ENCODE peak calls at places on chromosomes 7 and 10, in four cellular contexts. F is SK-N-SH, S is GM12878, U is HepG2. I is an unnamed sample.

GRCh38 chr7:121003986-121004685 is 15.6 kb downstream of the CPED1 start:
- DNase-seq in F (no peak), S (no peak), U (no peak), I (no peak)

GRCh38 chr7:8176370-8177081 is 85.4 kb downstream of the ICA1 start:
- DNase-seq in F (no peak), S (peak), U (no peak), I (no peak)

GRCh38 chr10:59143550-59143949 is 32.9 kb upstream of the PHYHIPL start:
- DNase-seq in F (no peak), S (no peak), U (no peak), I (no peak)

GRCh38 chr10:73609116-73609515 is 18.0 kb upstream of the USP54 start:
- DNase-seq in F (no peak), S (no peak), U (no peak), I (no peak)

GRCh38 chr10:29618341-29619171 is 16.2 kb downstream of the SVIL start:
- DNase-seq in F (no peak), S (no peak), U (peak), I (no peak)

GRCh38 chr7:7911339-7911738 is 57.3 kb upstream of the GLCCI1 start:
- DNase-seq in F (no peak), S (no peak), U (peak), I (peak)

GRCh38 chr7:30584415-30584814 is 10.3 kb upstream of the GARS1 start:
- DNase-seq in F (no peak), S (no peak), U (no peak), I (no peak)

GRCh38 chr10:7857259-7857658 is 39.0 kb downstream of the TAF3 start:
- DNase-seq in F (no peak), S (no peak), U (no peak), I (no peak)

GRCh38 chr10:112789248-112789647 is 160.8 kb upstream of the TCF7L2 start:
- DNase-seq in F (no peak), S (no peak), U (no peak), I (no peak)

GRCh38 chr10:69320521-69320920 is 42.2 kb downstream of the HK1 start:
- DNase-seq in F (no peak), S (no peak), U (no peak), I (no peak)

GRCh38 chr7:70069977-70070376 is 471.7 kb downstream of the AUTS2 start:
- DNase-seq in F (no peak), S (peak), U (no peak), I (no peak)

GRCh38 chr7:92010215-92010614 is 69.6 kb downstream of the AKAP9 start:
- DNase-seq in F (no peak), S (no peak), U (peak), I (no peak)

GRCh38 chr10:68253356-68253755 is 21.4 kb upstream of the ATOH7 start:
- DNase-seq in F (no peak), S (no peak), U (no peak), I (no peak)

GRCh38 chr10:49568235-49568634 is 29.3 kb upstream of the ERCC6 start:
- DNase-seq in F (no peak), S (peak), U (no peak), I (no peak)

GRCh38 chr10:99809931-99810615 is 27.6 kb downstream of the ABCC2 start:
- DNase-seq in F (no peak), S (no peak), U (no peak), I (no peak)

GRCh38 chr10:60823324-60823723 is 45.0 kb downstream of the CDK1 start:
- DNase-seq in F (no peak), S (no peak), U (no peak), I (no peak)

GRCh38 chr7:26649388-26649787 is 215.0 kb downstream of the SKAP2 start:
- DNase-seq in F (no peak), S (no peak), U (no peak), I (no peak)

GRCh38 chr7:31948041-31948440 is 122.2 kb downstream of the PDE1C start:
- DNase-seq in F (no peak), S (no peak), U (peak), I (peak)

GRCh38 chr7:117279931-117280525 is 42.8 kb downstream of the WNT2 start:
- DNase-seq in F (no peak), S (no peak), U (no peak), I (no peak)

GRCh38 chr10:59655309-59655708 is 54.3 kb downstream of the SLC16A9 start:
- DNase-seq in F (no peak), S (no peak), U (no peak), I (no peak)

GRCh38 chr7:159033473-159033825 is 111.2 kb downstream of the VIPR2 start:
- DNase-seq in F (no peak), S (no peak), U (no peak), I (no peak)

GRCh38 chr7:45183711-45184210 is 26.2 kb downstream of the RAMP3 start:
- DNase-seq in F (no peak), S (no peak), U (no peak), I (no peak)

GRCh38 chr10:117370205-117370604 is 5.0 kb downstream of the PDZD8 start:
- DNase-seq in F (no peak), S (no peak), U (no peak), I (no peak)

GRCh38 chr10:93458821-93459257 is 23.3 kb downstream of the MYOF start:
- DNase-seq in F (no peak), S (no peak), U (peak), I (peak)

GRCh38 chr10:29389935-29390334 is 101.1 kb downstream of the LYZL1 start:
- DNase-seq in F (no peak), S (no peak), U (peak), I (no peak)

GRCh38 chr10:21092683-21093524 is 195.8 kb upstream of the NEBL start:
- DNase-seq in F (no peak), S (no peak), U (no peak), I (peak)

GRCh38 chr7:150357771-150358427 is 10.7 kb upstream of the REPIN1 start:
- DNase-seq in F (no peak), S (no peak), U (no peak), I (no peak)

GRCh38 chr10:131010965-131011575 is 300.5 kb downstream of the TCERG1L start:
- DNase-seq in F (no peak), S (no peak), U (no peak), I (no peak)

GRCh38 chr10:129877773-129878371 is 86.2 kb downstream of the EBF3 start:
- DNase-seq in F (peak), S (no peak), U (peak), I (peak)

GRCh38 chr7:107027208-107027607 is 17.3 kb upstream of the PRKAR2B start:
- DNase-seq in F (no peak), S (no peak), U (no peak), I (no peak)

GRCh38 chr7:76053461-76053860 is 5.6 kb downstream of the MDH2 start:
- DNase-seq in F (no peak), S (no peak), U (no peak), I (no peak)

GRCh38 chr10:30804478-30805055 is 175.0 kb upstream of the LYZL2 start:
- DNase-seq in F (no peak), S (no peak), U (no peak), I (no peak)
- TF ChIP-seq SMC3 in F (no peak), S (no peak), U (no peak), I (no peak)

GRCh38 chr7:73717991-73718405 is 1.5 kb downstream of the STX1A start:
- DNase-seq in F (no peak), S (no peak), U (no peak), I (no peak)

GRCh38 chr7:73717025-73717807 is 2.3 kb downstream of the STX1A start:
- DNase-seq in F (no peak), S (no peak), U (no peak), I (no peak)

GRCh38 chr7:73718438-73718881 is 1.0 kb downstream of the STX1A start:
- DNase-seq in F (peak), S (no peak), U (no peak), I (no peak)

GRCh38 chr7:73716318-73716890 is 3.1 kb downstream of the STX1A start:
- DNase-seq in F (no peak), S (no peak), U (no peak), I (no peak)

DNA sequence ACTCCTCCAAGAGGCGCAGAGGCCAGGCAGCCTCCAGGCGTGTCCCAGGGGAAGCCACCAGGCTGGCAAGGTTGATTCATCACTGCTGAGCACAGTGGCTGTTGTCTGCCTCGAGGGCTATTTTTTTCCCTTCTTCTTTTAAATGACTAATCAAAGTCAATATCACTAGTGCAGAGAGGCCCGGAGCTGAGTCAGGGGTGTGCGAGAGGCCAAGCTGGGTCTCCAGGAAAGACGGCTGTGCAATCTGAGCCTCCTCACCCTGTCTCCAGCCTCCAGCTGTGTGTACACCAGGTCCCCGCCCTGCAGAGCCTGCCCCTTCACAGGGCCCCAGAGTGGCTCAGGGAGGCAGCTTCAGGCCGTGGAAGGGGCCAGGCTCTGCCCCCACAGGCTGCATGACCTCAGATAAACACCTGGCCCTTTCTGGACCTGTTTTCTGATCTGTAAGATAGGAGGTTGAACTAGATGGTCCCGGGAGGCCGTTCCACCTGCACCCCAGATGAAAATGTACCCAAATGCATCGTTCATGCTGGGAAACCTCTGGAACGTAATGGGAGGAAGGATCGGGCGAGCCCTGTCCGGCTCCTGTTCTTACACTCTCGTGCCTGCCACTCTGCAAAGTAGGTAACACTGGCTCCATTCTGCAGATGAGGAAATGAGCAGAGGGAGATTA is 3.7 kb downstream of the STX1A start:
- DNase-seq in F (no peak), S (no peak), U (peak), I (peak)
- TF ChIP-seq REST in F (peak), S (no peak), U (no peak), I (no peak)

DNA sequence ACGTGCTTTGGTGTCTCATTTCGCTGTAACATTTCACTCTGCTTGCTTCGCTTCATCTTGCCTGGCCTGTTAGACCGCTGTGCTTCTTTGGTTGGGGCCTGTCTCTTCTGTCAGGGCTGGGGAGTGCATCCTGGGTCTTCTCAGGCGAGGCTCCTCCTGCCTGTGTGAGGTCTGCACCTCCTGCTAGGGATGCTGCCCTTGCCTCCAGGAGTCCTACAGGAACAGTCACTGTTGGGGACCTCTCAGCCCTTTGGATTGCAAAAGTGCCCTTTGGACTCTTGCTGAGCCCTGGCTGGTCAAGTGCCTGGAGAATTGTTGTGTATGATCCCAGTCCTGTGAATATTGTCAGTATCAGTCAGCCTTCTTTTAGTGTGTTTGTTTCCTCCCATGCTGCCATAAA is 84.0 kb downstream of the MDFIC start:
- DNase-seq in F (no peak), S (no peak), U (peak), I (peak)
- TF ChIP-seq PBX3 in F (no peak), S (no peak), U (no peak), I (no peak)

GRCh38 chr10:115118346-115118745 is 25.2 kb downstream of the ATRNL1 start:
- DNase-seq in F (no peak), S (no peak), U (no peak), I (no peak)

DNA sequence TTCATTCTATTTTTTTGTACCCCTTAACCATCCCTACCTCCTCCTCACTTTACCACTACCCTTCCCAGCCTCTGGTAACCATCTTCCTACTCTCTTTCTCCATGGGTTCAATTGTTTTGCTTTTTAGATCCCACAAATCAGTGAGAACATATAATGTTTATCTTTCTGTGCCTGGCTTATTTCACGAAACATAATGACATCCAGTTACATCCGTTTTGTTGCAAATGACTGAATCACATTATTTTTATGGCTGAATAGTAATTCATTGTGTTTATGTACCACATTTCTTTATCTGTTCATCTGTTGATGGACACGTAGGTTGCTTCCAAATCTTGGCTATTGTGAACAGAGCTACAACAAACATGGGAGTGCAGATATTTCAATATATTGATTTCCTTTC is 24.1 kb downstream of the ATRNL1 start:
- DNase-seq in F (no peak), S (no peak), U (no peak), I (no peak)
- TF ChIP-seq SMC3 in F (no peak), S (no peak), U (no peak), I (no peak)

GRCh38 chr7:137818036-137818435 is 28.7 kb downstream of the DGKI start:
- DNase-seq in F (no peak), S (no peak), U (no peak), I (no peak)

GRCh38 chr7:137825489-137825888 is 21.3 kb downstream of the DGKI start:
- DNase-seq in F (no peak), S (no peak), U (no peak), I (no peak)

GRCh38 chr7:137820156-137820555 is 26.6 kb downstream of the DGKI start:
- DNase-seq in F (no peak), S (no peak), U (no peak), I (no peak)

GRCh38 chr7:137816696-137817320 is 30.0 kb downstream of the DGKI start:
- DNase-seq in F (no peak), S (no peak), U (peak), I (no peak)

DNA sequence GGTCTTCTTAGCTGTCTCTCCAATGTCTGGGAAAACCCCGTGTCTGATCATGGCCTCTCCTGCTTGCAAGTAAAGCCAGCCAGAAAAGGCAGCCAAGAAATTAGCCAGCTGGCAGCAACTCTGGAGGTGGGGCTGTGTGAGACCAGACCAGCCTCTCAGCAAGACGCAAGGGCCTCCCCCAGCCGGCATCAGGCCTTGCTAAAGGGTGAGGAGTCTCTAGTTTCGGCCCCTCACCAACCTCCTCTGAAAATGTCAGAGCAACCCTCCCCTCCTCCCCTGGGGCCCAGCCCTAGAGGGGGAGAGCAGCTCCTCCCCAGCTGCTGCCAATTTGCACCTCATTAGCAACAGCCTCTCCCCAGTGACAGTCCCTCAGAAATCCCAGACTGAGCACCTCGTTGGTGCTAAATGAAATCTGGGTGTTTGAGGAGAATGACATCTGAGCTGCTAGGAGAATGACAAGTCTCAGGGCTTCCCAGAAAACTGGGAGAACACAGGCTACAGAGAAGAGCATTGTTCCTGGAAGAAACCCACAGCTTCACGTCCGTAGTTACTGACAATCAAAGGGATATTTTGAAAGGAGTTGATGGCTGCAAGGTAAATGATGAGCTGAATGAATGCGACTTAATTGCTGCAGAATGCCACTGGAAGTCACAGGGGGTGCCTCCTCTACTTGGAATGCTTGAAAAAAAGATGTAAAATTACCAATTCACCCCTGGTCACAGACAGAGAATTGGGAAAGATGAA is 25.9 kb downstream of the DGKI start:
- DNase-seq in F (peak), S (no peak), U (no peak), I (no peak)
- TF ChIP-seq REST in F (no peak), S (no peak), U (no peak), I (no peak)

GRCh38 chr10:119429771-119430170 is 112.7 kb downstream of the RGS10 start:
- DNase-seq in F (no peak), S (no peak), U (no peak), I (no peak)
- TF ChIP-seq PBX3 in F (no peak), S (no peak), U (no peak), I (no peak)

DNA sequence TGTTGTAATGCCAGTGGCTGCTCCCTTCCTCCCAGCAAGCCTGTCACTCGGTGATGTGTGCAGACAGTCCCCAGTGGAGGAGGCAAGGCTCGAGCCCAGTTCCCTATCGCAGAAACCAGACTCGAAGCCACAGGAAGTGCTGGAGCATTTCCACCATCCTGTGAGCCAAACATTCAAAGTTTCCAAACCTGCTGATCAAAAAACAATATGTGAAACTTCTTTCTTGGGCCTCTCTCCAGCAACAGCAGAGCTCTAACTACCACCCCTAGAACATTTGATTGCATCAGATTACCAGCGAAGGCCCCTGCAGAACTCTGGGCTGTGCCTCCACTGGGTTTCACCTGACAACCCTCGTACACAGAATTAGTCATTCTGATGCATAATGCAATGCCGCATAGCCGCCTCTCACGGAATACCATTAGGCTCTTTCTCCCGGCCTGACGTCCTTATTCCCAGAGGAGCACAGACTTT is 94.0 kb downstream of the ELMO1 start:
- DNase-seq in F (no peak), S (no peak), U (no peak), I (no peak)
- TF ChIP-seq SMC3 in F (no peak), S (no peak), U (no peak), I (no peak)

I was measured in A549.